ENCODE peak calls at places on chromosomes 3 and 15, in ten cellular contexts. X is transverse colon, T is stomach, W is spleen, P is esophagus squamous epithelium, J is uterus, I is sigmoid colon, Y is esophagus muscularis mucosa, M is body of pancreas, D is ovary. N is an unnamed sample.

GRCh38 chr3:196492080-196492479 is 11.5 kb downstream of the RNF168 start:
- DNase-seq in J (no peak), Y (no peak), D (no peak), M (no peak), P (no peak), I (no peak), X (no peak), W (no peak), T (no peak), N (no peak)

GRCh38 chr3:104669083-104669482 is 697.6 kb upstream of the ALCAM start:
- DNase-seq in J (no peak), P (no peak), I (no peak), T (no peak), M (no peak), D (no peak), X (no peak), W (no peak), Y (no peak), N (no peak)

GRCh38 chr3:100402150-100402706 is 889 bp downstream of the LNP1 start:
- DNase-seq in P (no peak), D (no peak), X (no peak), I (no peak), W (no peak), T (no peak), J (no peak), M (no peak), Y (no peak), N (no peak)

GRCh38 chr3:157494581-157495281 is 8.5 kb downstream of the VEPH1 start:
- DNase-seq in W (no peak), J (no peak), P (no peak), Y (no peak), X (no peak), I (no peak), D (no peak), T (no peak), M (no peak), N (no peak)

GRCh38 chr3:150922611-150923010 is 17.4 kb upstream of the MINDY4B start:
- DNase-seq in M (no peak), T (no peak), Y (no peak), J (peak), X (no peak), D (no peak), I (no peak), W (no peak), P (no peak), N (no peak)

GRCh38 chr3:12875857-12876451 is 34.6 kb upstream of the RPL32 start:
- DNase-seq in J (peak), M (peak), I (no peak), X (peak), D (peak), W (no peak), T (peak), P (no peak), Y (no peak), N (no peak)

GRCh38 chr15:32652178-32652577 is 10.7 kb downstream of the SCG5 start:
- DNase-seq in Y (no peak), T (no peak), I (no peak), D (no peak), W (no peak), X (no peak), P (no peak), J (no peak), M (no peak), N (no peak)

GRCh38 chr15:41926184-41927056 is 32.6 kb upstream of the SPTBN5 start:
- DNase-seq in T (peak), M (no peak), W (no peak), X (peak), D (no peak), P (no peak), Y (no peak), I (no peak), J (no peak), N (no peak)

GRCh38 chr3:77672016-77672415 is 632.1 kb downstream of the ROBO2 start:
- DNase-seq in I (no peak), W (no peak), J (no peak), T (no peak), D (no peak), X (no peak), P (no peak), M (no peak), Y (no peak), N (no peak)

GRCh38 chr15:100211855-100212850 is 129.6 kb downstream of the ADAMTS17 start:
- DNase-seq in M (peak), I (no peak), D (no peak), Y (no peak), T (no peak), P (no peak), W (peak), X (peak), J (no peak), N (no peak)

GRCh38 chr15:74378853-74379252 is 11.4 kb upstream of the CYP11A1 start:
- DNase-seq in J (no peak), Y (no peak), P (no peak), T (no peak), X (no peak), D (no peak), M (no peak), I (no peak), W (no peak), N (no peak)

GRCh38 chr3:175336406-175337133 is 477.4 kb downstream of the NAALADL2 start:
- DNase-seq in I (no peak), T (no peak), D (no peak), Y (no peak), J (no peak), P (no peak), X (no peak), W (no peak), M (no peak), N (no peak)

GRCh38 chr3:85760342-85760741 is 801.6 kb downstream of the CADM2 start:
- DNase-seq in W (no peak), X (no peak), J (no peak), I (no peak), P (no peak), D (no peak), M (no peak), Y (no peak), T (no peak), N (no peak)

GRCh38 chr3:193010191-193010590 is 92.5 kb upstream of the MB21D2 start:
- DNase-seq in J (no peak), D (no peak), M (no peak), T (no peak), Y (no peak), W (no peak), P (no peak), I (no peak), X (no peak), N (no peak)

GRCh38 chr15:39236375-39236774 is 344.5 kb upstream of the THBS1 start:
- DNase-seq in Y (no peak), P (no peak), D (no peak), W (no peak), J (no peak), X (no peak), T (no peak), I (no peak), M (no peak), N (no peak)

GRCh38 chr3:187198490-187198889 is 1.2 kb downstream of the RTP1 start:
- DNase-seq in J (no peak), Y (no peak), D (no peak), T (no peak), M (no peak), W (no peak), P (no peak), X (no peak), I (no peak), N (no peak)

GRCh38 chr3:187360523-187361060 is 7.6 kb upstream of the RTP4 start:
- DNase-seq in Y (no peak), M (no peak), P (no peak), D (no peak), T (no peak), W (no peak), I (no peak), J (no peak), X (no peak), N (no peak)

GRCh38 chr3:158102660-158103085 is 3.5 kb downstream of the SHOX2 start:
- DNase-seq in W (no peak), Y (no peak), M (no peak), P (no peak), X (no peak), T (no peak), I (no peak), D (no peak), J (no peak), N (no peak)

GRCh38 chr3:79497447-79498111 is 270.2 kb downstream of the ROBO1 start:
- DNase-seq in X (no peak), W (no peak), D (no peak), J (no peak), Y (no peak), P (no peak), I (no peak), M (no peak), T (no peak), N (no peak)

GRCh38 chr15:51647128-51647562 is 24.6 kb upstream of the DMXL2 start:
- DNase-seq in X (peak), D (no peak), T (peak), Y (no peak), P (no peak), J (no peak), I (peak), W (no peak), M (peak), N (no peak)

GRCh38 chr3:163039636-163040035 is 1543.0 kb downstream of the OTOL1 start:
- DNase-seq in T (no peak), P (no peak), I (no peak), D (no peak), W (no peak), Y (no peak), J (no peak), M (no peak), X (no peak), N (no peak)

GRCh38 chr15:45187578-45187893 is 230 bp downstream of the SHF start:
- DNase-seq in W (no peak), D (no peak), Y (no peak), J (no peak), M (no peak), X (no peak), P (no peak), T (no peak), I (no peak), N (no peak)

GRCh38 chr3:64432870-64433269 is 207.6 kb upstream of the PRICKLE2 start:
- DNase-seq in J (no peak), T (no peak), X (no peak), P (no peak), I (no peak), D (no peak), W (no peak), Y (no peak), M (no peak), N (no peak)

GRCh38 chr3:72279068-72279598 is 494.2 kb upstream of the PROK2 start:
- DNase-seq in X (no peak), I (no peak), T (no peak), W (no peak), J (no peak), M (no peak), P (no peak), Y (no peak), D (no peak), N (peak)

GRCh38 chr3:173945801-173946200 is 548.3 kb downstream of the NLGN1 start:
- DNase-seq in I (no peak), X (no peak), D (no peak), M (no peak), J (no peak), T (no peak), P (no peak), Y (no peak), W (no peak), N (no peak)
- TF ChIP-seq POLR2A in I (no peak), X (no peak), D (no peak), M (no peak), J (no peak), T (no peak), P (no peak), Y (no peak), W (no peak), N (no peak)

GRCh38 chr3:15810702-15811101 is 12.9 kb upstream of the ANKRD28 start:
- DNase-seq in P (no peak), X (no peak), I (no peak), W (no peak), D (no peak), J (no peak), Y (no peak), M (no peak), T (no peak), N (no peak)
- H3K4me3 ChIP-seq in P (no peak), X (no peak), I (no peak), W (no peak), D (no peak), J (no peak), Y (no peak), M (no peak), T (no peak), N (no peak)

DNA sequence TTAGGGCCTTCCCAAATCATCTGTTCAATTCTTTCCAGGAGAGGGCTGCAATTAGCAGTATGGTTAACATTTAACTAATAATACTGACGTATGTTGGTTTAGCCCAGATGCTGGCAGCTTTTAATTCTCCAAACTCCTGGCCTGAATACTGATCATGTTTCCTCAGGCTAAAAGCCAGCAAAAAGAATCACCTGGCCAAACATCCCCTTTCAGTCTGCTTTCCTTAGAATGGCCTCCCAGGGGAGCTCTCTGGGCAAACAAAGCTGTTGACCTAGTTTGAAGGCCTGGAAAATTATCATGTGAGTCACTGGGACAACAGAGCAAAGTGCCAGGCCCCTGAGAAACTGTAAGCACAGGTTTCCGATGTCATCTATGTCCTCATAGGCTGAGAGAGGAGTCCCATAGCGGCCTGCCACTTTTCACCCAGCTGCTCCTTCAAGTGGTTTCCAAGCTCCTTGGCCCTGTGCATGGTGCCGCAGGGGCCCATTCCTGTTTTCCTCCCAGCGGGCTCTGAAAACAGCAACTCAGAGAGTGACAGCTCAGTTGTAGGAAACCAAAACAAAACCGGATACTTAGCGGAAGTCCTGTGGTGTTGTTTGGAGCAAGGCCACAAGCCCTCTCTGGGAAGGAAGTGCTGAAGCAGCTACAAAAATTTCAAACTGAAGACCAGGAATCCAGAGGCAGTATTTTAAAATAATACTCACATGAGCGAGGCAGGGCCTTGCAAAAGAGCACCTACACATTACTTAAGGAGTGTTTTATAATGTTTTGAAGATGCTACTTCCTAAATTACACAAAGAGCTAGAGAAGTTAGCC is 36.5 kb upstream of the RAB11A start:
- DNase-seq in I (peak), X (peak), P (no peak), M (peak), T (peak), D (peak), W (peak), Y (peak), J (peak), N (peak)
- TF ChIP-seq POLR2A in I (no peak), X (no peak), P (peak), M (no peak), T (no peak), D (no peak), W (no peak), Y (no peak), J (peak), N (peak)

DNA sequence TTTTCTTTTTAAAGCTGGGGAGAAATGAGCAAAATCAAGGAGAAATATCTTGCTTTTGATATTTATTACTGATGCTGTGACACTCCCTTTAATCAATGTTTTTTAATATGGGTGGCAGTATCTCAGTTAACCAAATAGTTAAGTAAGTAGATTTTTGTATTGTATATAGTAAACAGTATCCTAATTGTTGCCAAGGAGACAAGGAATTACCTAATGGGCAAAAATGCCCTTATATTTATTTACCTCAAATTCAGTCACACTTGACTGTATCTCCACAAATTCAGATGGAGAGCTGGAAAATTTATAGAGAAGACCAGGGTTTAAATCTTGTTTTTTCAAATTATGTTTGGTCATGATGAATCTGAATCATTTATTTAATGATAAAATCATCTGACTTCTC is 3.6 kb upstream of the CHD2 start:
- DNase-seq in M (no peak), W (no peak), D (no peak), X (no peak), J (no peak), T (no peak), Y (no peak), I (no peak), P (no peak), N (no peak)
- H3K4me3 ChIP-seq in M (no peak), W (no peak), D (no peak), X (no peak), J (no peak), T (no peak), Y (no peak), I (no peak), P (no peak), N (no peak)

DNA sequence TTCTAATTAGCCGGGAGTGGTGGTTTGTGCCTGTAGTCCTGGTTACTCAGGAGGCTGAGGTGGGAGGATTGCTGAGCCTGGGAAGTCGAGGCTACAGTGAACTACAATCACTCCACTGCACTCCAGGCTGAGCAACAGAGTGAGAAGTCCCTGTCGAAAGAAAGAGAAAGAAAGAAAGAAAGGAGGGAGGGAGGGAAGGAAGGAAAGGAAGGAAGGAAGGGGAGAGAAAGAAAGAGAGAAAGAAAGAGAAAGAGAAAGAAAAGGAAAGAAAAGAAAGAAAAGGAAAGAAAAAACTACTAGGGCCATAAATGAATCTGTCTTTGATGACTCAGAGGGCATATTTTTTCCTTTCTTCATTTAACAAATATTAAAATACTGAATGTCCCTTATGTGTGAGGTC is 35.3 kb upstream of the PIAS1 start:
- DNase-seq in W (no peak), X (no peak), J (no peak), P (no peak), Y (no peak), T (no peak), I (no peak), M (no peak), D (no peak), N (no peak)
- TF ChIP-seq POLR2A in W (no peak), X (no peak), J (no peak), P (no peak), Y (no peak), T (no peak), I (no peak), M (no peak), D (no peak), N (no peak)

N was measured in prostate gland.